ENCODE peak calls at places on chromosomes 12 and 14, in eight cellular contexts. One of them, this sample, is unnamed.

GRCh38 chr14:91228112-91229004 is 16.1 kb downstream of the GPR68 start:
- DNase-seq in GM12864: peak
- DNase-seq in fibroblast of pulmonary artery: peak
- DNase-seq in astrocyte of the spinal cord: peak
- DNase-seq in WERI-Rb-1: no peak
- DNase-seq in CD8-positive, alpha-beta memory T cell: peak
- DNase-seq in neural progenitor cell: no peak
- DNase-seq in neuronal stem cell: no peak
- DNase-seq in this sample: no peak

GRCh38 chr14:65131176-65131765 is 29.0 kb upstream of the MAX start:
- DNase-seq in WERI-Rb-1: no peak
- DNase-seq in astrocyte of the spinal cord: peak
- DNase-seq in fibroblast of pulmonary artery: no peak
- DNase-seq in neuronal stem cell: no peak
- DNase-seq in neural progenitor cell: no peak
- DNase-seq in GM12864: no peak
- DNase-seq in CD8-positive, alpha-beta memory T cell: no peak
- DNase-seq in this sample: no peak

GRCh38 chr14:93094121-93094918 is 21.4 kb downstream of the ITPK1 start:
- DNase-seq in neural progenitor cell: no peak
- DNase-seq in astrocyte of the spinal cord: no peak
- DNase-seq in neuronal stem cell: no peak
- DNase-seq in GM12864: no peak
- DNase-seq in CD8-positive, alpha-beta memory T cell: no peak
- DNase-seq in fibroblast of pulmonary artery: no peak
- DNase-seq in WERI-Rb-1: no peak
- DNase-seq in this sample: no peak

GRCh38 chr14:37642125-37642524 is 46.7 kb downstream of the TTC6 start:
- DNase-seq in neuronal stem cell: no peak
- DNase-seq in WERI-Rb-1: no peak
- DNase-seq in astrocyte of the spinal cord: no peak
- DNase-seq in GM12864: no peak
- DNase-seq in fibroblast of pulmonary artery: no peak
- DNase-seq in neural progenitor cell: no peak
- DNase-seq in CD8-positive, alpha-beta memory T cell: no peak
- DNase-seq in this sample: no peak

GRCh38 chr14:50047274-50047676 is 69.1 kb downstream of the VCPKMT start:
- DNase-seq in fibroblast of pulmonary artery: no peak
- DNase-seq in neural progenitor cell: no peak
- DNase-seq in GM12864: no peak
- DNase-seq in CD8-positive, alpha-beta memory T cell: no peak
- DNase-seq in astrocyte of the spinal cord: no peak
- DNase-seq in WERI-Rb-1: no peak
- DNase-seq in neuronal stem cell: no peak
- DNase-seq in this sample: no peak

GRCh38 chr14:99579903-99580570 is 24.0 kb downstream of the CCDC85C start:
- DNase-seq in WERI-Rb-1: peak
- DNase-seq in CD8-positive, alpha-beta memory T cell: no peak
- DNase-seq in GM12864: no peak
- DNase-seq in fibroblast of pulmonary artery: peak
- DNase-seq in neuronal stem cell: no peak
- DNase-seq in astrocyte of the spinal cord: peak
- DNase-seq in neural progenitor cell: peak
- DNase-seq in this sample: no peak

GRCh38 chr12:27602516-27602915 is 78.5 kb downstream of the PPFIBP1 start:
- DNase-seq in astrocyte of the spinal cord: no peak
- DNase-seq in neural progenitor cell: no peak
- DNase-seq in CD8-positive, alpha-beta memory T cell: no peak
- DNase-seq in neuronal stem cell: no peak
- DNase-seq in GM12864: no peak
- DNase-seq in WERI-Rb-1: no peak
- DNase-seq in fibroblast of pulmonary artery: no peak
- DNase-seq in this sample: no peak

GRCh38 chr14:39232554-39233415 is 930 bp upstream of the MIA2 start:
- DNase-seq in GM12864: no peak
- DNase-seq in astrocyte of the spinal cord: peak
- DNase-seq in WERI-Rb-1: no peak
- DNase-seq in CD8-positive, alpha-beta memory T cell: peak
- DNase-seq in fibroblast of pulmonary artery: peak
- DNase-seq in neural progenitor cell: no peak
- DNase-seq in neuronal stem cell: no peak
- DNase-seq in this sample: peak

GRCh38 chr12:54658306-54659264 is 10.4 kb upstream of the DCD start:
- DNase-seq in CD8-positive, alpha-beta memory T cell: no peak
- DNase-seq in astrocyte of the spinal cord: no peak
- DNase-seq in WERI-Rb-1: peak
- DNase-seq in neural progenitor cell: peak
- DNase-seq in fibroblast of pulmonary artery: peak
- DNase-seq in GM12864: peak
- DNase-seq in neuronal stem cell: no peak
- DNase-seq in this sample: no peak

GRCh38 chr12:131603106-131604033 is 107.5 kb upstream of the SFSWAP start:
- DNase-seq in fibroblast of pulmonary artery: no peak
- DNase-seq in neuronal stem cell: no peak
- DNase-seq in CD8-positive, alpha-beta memory T cell: no peak
- DNase-seq in WERI-Rb-1: no peak
- DNase-seq in neural progenitor cell: no peak
- DNase-seq in astrocyte of the spinal cord: no peak
- DNase-seq in GM12864: no peak
- DNase-seq in this sample: no peak

GRCh38 chr12:25793196-25793595 is 165.3 kb upstream of the RASSF8 start:
- DNase-seq in neural progenitor cell: no peak
- DNase-seq in fibroblast of pulmonary artery: no peak
- DNase-seq in neuronal stem cell: no peak
- DNase-seq in CD8-positive, alpha-beta memory T cell: no peak
- DNase-seq in WERI-Rb-1: no peak
- DNase-seq in astrocyte of the spinal cord: no peak
- DNase-seq in GM12864: no peak
- DNase-seq in this sample: no peak

GRCh38 chr14:59897757-59898383 is 22.1 kb upstream of the LRRC9 start:
- DNase-seq in fibroblast of pulmonary artery: peak
- DNase-seq in WERI-Rb-1: peak
- DNase-seq in neural progenitor cell: peak
- DNase-seq in astrocyte of the spinal cord: peak
- DNase-seq in neuronal stem cell: no peak
- DNase-seq in GM12864: no peak
- DNase-seq in CD8-positive, alpha-beta memory T cell: no peak
- DNase-seq in this sample: no peak

GRCh38 chr14:45715946-45716345 is 462.9 kb upstream of the MIS18BP1 start:
- DNase-seq in neuronal stem cell: no peak
- DNase-seq in fibroblast of pulmonary artery: no peak
- DNase-seq in GM12864: no peak
- DNase-seq in CD8-positive, alpha-beta memory T cell: no peak
- DNase-seq in astrocyte of the spinal cord: no peak
- DNase-seq in neural progenitor cell: no peak
- DNase-seq in WERI-Rb-1: no peak
- DNase-seq in this sample: no peak

GRCh38 chr12:122872815-122873361 is 23.0 kb downstream of the VPS37B start:
- DNase-seq in GM12864: no peak
- DNase-seq in WERI-Rb-1: no peak
- DNase-seq in neural progenitor cell: no peak
- DNase-seq in fibroblast of pulmonary artery: no peak
- DNase-seq in CD8-positive, alpha-beta memory T cell: no peak
- DNase-seq in astrocyte of the spinal cord: no peak
- DNase-seq in neuronal stem cell: no peak
- DNase-seq in this sample: peak

GRCh38 chr14:71658261-71658860 is 273.9 kb upstream of the RGS6 start:
- DNase-seq in astrocyte of the spinal cord: peak
- DNase-seq in neural progenitor cell: no peak
- DNase-seq in GM12864: no peak
- DNase-seq in neuronal stem cell: no peak
- DNase-seq in WERI-Rb-1: no peak
- DNase-seq in fibroblast of pulmonary artery: no peak
- DNase-seq in CD8-positive, alpha-beta memory T cell: no peak
- DNase-seq in this sample: no peak

GRCh38 chr12:30178948-30179347 is 395.2 kb upstream of the TMTC1 start:
- DNase-seq in neural progenitor cell: no peak
- DNase-seq in fibroblast of pulmonary artery: no peak
- DNase-seq in astrocyte of the spinal cord: no peak
- DNase-seq in neuronal stem cell: no peak
- DNase-seq in GM12864: no peak
- DNase-seq in WERI-Rb-1: no peak
- DNase-seq in CD8-positive, alpha-beta memory T cell: no peak
- DNase-seq in this sample: no peak

GRCh38 chr14:76769636-76770292 is 8.5 kb downstream of the VASH1 start:
- DNase-seq in neural progenitor cell: no peak
- DNase-seq in astrocyte of the spinal cord: no peak
- DNase-seq in WERI-Rb-1: no peak
- DNase-seq in neuronal stem cell: no peak
- DNase-seq in CD8-positive, alpha-beta memory T cell: no peak
- DNase-seq in fibroblast of pulmonary artery: no peak
- DNase-seq in GM12864: no peak
- DNase-seq in this sample: peak

GRCh38 chr12:55965240-55965639 is 602 bp downstream of the PMEL start:
- DNase-seq in WERI-Rb-1: no peak
- DNase-seq in CD8-positive, alpha-beta memory T cell: no peak
- DNase-seq in fibroblast of pulmonary artery: no peak
- DNase-seq in neural progenitor cell: peak
- DNase-seq in neuronal stem cell: peak
- DNase-seq in astrocyte of the spinal cord: no peak
- DNase-seq in GM12864: no peak
- DNase-seq in this sample: no peak
- H3K4me3 ChIP-seq in WERI-Rb-1: no peak
- H3K4me3 ChIP-seq in CD8-positive, alpha-beta memory T cell: no peak
- H3K4me3 ChIP-seq in fibroblast of pulmonary artery: no peak
- H3K4me3 ChIP-seq in neural progenitor cell: peak
- H3K4me3 ChIP-seq in neuronal stem cell: peak
- H3K4me3 ChIP-seq in astrocyte of the spinal cord: no peak
- H3K4me3 ChIP-seq in GM12864: no peak
- H3K4me3 ChIP-seq in this sample: no peak

DNA sequence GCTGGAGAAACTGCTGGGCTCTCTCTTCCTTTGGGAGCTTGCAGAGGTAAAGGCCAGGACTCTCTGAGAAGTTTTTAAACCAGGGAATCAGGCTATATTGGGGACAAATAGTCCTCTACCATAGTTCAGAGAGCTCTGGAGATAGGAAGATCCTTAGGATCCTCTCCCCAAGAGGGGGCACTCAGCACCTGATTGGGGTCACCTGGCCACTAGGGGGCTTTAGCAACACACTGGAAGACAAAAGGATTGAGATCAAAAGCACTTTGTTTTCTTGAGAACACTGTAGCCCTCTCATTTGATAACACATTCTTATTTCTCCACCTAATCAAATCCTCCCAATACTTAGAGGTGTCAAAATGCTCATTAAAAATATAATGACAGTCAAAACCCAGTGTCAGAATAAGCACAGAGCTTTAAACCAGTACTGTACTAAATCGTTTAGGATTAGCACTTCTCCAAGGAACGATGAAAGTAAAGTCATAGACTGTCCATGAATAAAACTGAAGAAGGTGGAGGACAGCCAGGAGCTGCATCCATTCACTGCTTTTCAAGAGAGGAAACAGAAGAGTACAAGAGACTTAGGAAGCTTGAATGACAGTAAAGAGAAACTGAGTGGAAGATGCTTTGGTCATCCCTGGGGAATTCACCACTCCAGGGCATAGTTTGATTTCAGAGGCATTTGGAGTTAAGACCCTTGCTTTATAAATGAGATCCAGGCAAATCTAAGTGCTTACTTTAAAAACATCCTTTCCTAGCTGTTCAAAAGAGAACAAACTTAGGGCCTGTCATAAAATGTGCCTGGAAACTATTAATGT is 26.5 kb downstream of the BMP4 start:
- DNase-seq in WERI-Rb-1: peak
- DNase-seq in CD8-positive, alpha-beta memory T cell: no peak
- DNase-seq in astrocyte of the spinal cord: no peak
- DNase-seq in GM12864: no peak
- DNase-seq in fibroblast of pulmonary artery: no peak
- DNase-seq in neural progenitor cell: peak
- DNase-seq in neuronal stem cell: no peak
- DNase-seq in this sample: no peak
- H3K4me3 ChIP-seq in WERI-Rb-1: no peak
- H3K4me3 ChIP-seq in CD8-positive, alpha-beta memory T cell: no peak
- H3K4me3 ChIP-seq in astrocyte of the spinal cord: no peak
- H3K4me3 ChIP-seq in GM12864: no peak
- H3K4me3 ChIP-seq in fibroblast of pulmonary artery: no peak
- H3K4me3 ChIP-seq in neural progenitor cell: no peak
- H3K4me3 ChIP-seq in neuronal stem cell: no peak
- H3K4me3 ChIP-seq in this sample: no peak

GRCh38 chr12:116075251-116075650 is 202.2 kb downstream of the MED13L start:
- DNase-seq in fibroblast of pulmonary artery: no peak
- DNase-seq in astrocyte of the spinal cord: peak
- DNase-seq in neural progenitor cell: no peak
- DNase-seq in neuronal stem cell: no peak
- DNase-seq in CD8-positive, alpha-beta memory T cell: no peak
- DNase-seq in GM12864: no peak
- DNase-seq in WERI-Rb-1: no peak
- DNase-seq in this sample: no peak
- H3K4me3 ChIP-seq in fibroblast of pulmonary artery: no peak
- H3K4me3 ChIP-seq in astrocyte of the spinal cord: no peak
- H3K4me3 ChIP-seq in neural progenitor cell: no peak
- H3K4me3 ChIP-seq in neuronal stem cell: no peak
- H3K4me3 ChIP-seq in CD8-positive, alpha-beta memory T cell: no peak
- H3K4me3 ChIP-seq in GM12864: no peak
- H3K4me3 ChIP-seq in WERI-Rb-1: no peak
- H3K4me3 ChIP-seq in this sample: no peak

GRCh38 chr14:62098357-62098756 is 336.1 kb downstream of the SNAPC1 start:
- DNase-seq in WERI-Rb-1: no peak
- DNase-seq in astrocyte of the spinal cord: no peak
- DNase-seq in GM12864: no peak
- DNase-seq in fibroblast of pulmonary artery: no peak
- DNase-seq in neuronal stem cell: no peak
- DNase-seq in neural progenitor cell: no peak
- DNase-seq in CD8-positive, alpha-beta memory T cell: no peak
- DNase-seq in this sample: no peak

GRCh38 chr14:62097072-62097471 is 334.9 kb downstream of the SNAPC1 start:
- DNase-seq in neuronal stem cell: no peak
- DNase-seq in neural progenitor cell: no peak
- DNase-seq in WERI-Rb-1: no peak
- DNase-seq in fibroblast of pulmonary artery: no peak
- DNase-seq in CD8-positive, alpha-beta memory T cell: no peak
- DNase-seq in GM12864: no peak
- DNase-seq in astrocyte of the spinal cord: no peak
- DNase-seq in this sample: no peak

GRCh38 chr14:62097824-62098223 is 335.6 kb downstream of the SNAPC1 start:
- DNase-seq in neural progenitor cell: no peak
- DNase-seq in astrocyte of the spinal cord: no peak
- DNase-seq in fibroblast of pulmonary artery: no peak
- DNase-seq in neuronal stem cell: no peak
- DNase-seq in GM12864: no peak
- DNase-seq in WERI-Rb-1: no peak
- DNase-seq in CD8-positive, alpha-beta memory T cell: no peak
- DNase-seq in this sample: no peak

GRCh38 chr14:62101189-62101588 is 339.0 kb downstream of the SNAPC1 start:
- DNase-seq in WERI-Rb-1: no peak
- DNase-seq in astrocyte of the spinal cord: no peak
- DNase-seq in CD8-positive, alpha-beta memory T cell: no peak
- DNase-seq in neuronal stem cell: no peak
- DNase-seq in neural progenitor cell: no peak
- DNase-seq in fibroblast of pulmonary artery: no peak
- DNase-seq in GM12864: no peak
- DNase-seq in this sample: no peak

DNA sequence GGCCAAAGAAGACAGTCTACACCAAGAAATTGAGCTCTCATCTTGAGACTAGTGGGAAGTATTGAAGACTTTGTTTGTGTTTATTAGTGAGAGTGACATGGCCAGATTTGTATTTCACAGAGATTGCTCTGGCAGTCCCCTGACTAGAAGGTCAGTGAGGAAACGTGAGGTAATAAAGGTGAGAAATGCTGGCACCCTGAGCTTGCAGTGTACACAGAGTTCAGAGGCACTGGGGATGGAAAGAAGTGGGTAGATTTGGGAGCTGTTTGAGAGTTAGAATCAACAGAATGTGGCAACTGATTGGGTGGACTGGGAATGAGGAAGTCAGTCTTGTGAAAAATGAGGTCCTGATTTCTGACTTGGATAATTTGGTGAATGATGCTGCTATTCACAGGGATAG is 336.9 kb downstream of the SNAPC1 start:
- DNase-seq in neural progenitor cell: no peak
- DNase-seq in fibroblast of pulmonary artery: no peak
- DNase-seq in GM12864: no peak
- DNase-seq in CD8-positive, alpha-beta memory T cell: no peak
- DNase-seq in WERI-Rb-1: no peak
- DNase-seq in astrocyte of the spinal cord: no peak
- DNase-seq in neuronal stem cell: no peak
- DNase-seq in this sample: no peak
- H3K4me3 ChIP-seq in neural progenitor cell: no peak
- H3K4me3 ChIP-seq in fibroblast of pulmonary artery: no peak
- H3K4me3 ChIP-seq in GM12864: no peak
- H3K4me3 ChIP-seq in CD8-positive, alpha-beta memory T cell: no peak
- H3K4me3 ChIP-seq in WERI-Rb-1: no peak
- H3K4me3 ChIP-seq in astrocyte of the spinal cord: no peak
- H3K4me3 ChIP-seq in neuronal stem cell: no peak
- H3K4me3 ChIP-seq in this sample: no peak

This sample was measured in aorta.